ENCODE peak calls at places on chromosome 20, in five cellular contexts. One of them, this sample, is unnamed.

GRCh38 chr20:64035066-64035932 is 683 bp upstream of the C20orf204 start:
- DNase-seq in dorsolateral prefrontal cortex: no peak
- DNase-seq in pancreas: no peak
- DNase-seq in right lobe of liver: no peak
- DNase-seq in tibial nerve: no peak
- DNase-seq in this sample: no peak

GRCh38 chr20:58117944-58118343 is 110.5 kb downstream of the ANKRD60 start:
- DNase-seq in dorsolateral prefrontal cortex: no peak
- DNase-seq in tibial nerve: no peak
- DNase-seq in right lobe of liver: no peak
- DNase-seq in pancreas: no peak
- DNase-seq in this sample: no peak

GRCh38 chr20:40959325-40960092 is 69.1 kb upstream of the TOP1 start:
- DNase-seq in pancreas: no peak
- DNase-seq in right lobe of liver: no peak
- DNase-seq in tibial nerve: no peak
- DNase-seq in dorsolateral prefrontal cortex: no peak
- DNase-seq in this sample: no peak

GRCh38 chr20:13099676-13100075 is 90.9 kb downstream of the SPTLC3 start:
- DNase-seq in pancreas: no peak
- DNase-seq in tibial nerve: no peak
- DNase-seq in dorsolateral prefrontal cortex: no peak
- DNase-seq in right lobe of liver: no peak
- DNase-seq in this sample: no peak

GRCh38 chr20:17543531-17543961 is 12.4 kb upstream of the BFSP1 start:
- DNase-seq in pancreas: no peak
- DNase-seq in dorsolateral prefrontal cortex: no peak
- DNase-seq in right lobe of liver: no peak
- DNase-seq in tibial nerve: no peak
- DNase-seq in this sample: no peak

GRCh38 chr20:31671324-31671723 is 33.6 kb downstream of the COX4I2 start:
- DNase-seq in tibial nerve: no peak
- DNase-seq in right lobe of liver: no peak
- DNase-seq in pancreas: no peak
- DNase-seq in dorsolateral prefrontal cortex: no peak
- DNase-seq in this sample: no peak

GRCh38 chr20:24353135-24353694 is 116.2 kb upstream of the SYNDIG1 start:
- DNase-seq in pancreas: no peak
- DNase-seq in right lobe of liver: no peak
- DNase-seq in tibial nerve: no peak
- DNase-seq in dorsolateral prefrontal cortex: no peak
- DNase-seq in this sample: no peak

GRCh38 chr20:4666001-4666470 is 55.7 kb upstream of the PRND start:
- DNase-seq in dorsolateral prefrontal cortex: no peak
- DNase-seq in tibial nerve: no peak
- DNase-seq in right lobe of liver: no peak
- DNase-seq in pancreas: no peak
- DNase-seq in this sample: no peak

DNA sequence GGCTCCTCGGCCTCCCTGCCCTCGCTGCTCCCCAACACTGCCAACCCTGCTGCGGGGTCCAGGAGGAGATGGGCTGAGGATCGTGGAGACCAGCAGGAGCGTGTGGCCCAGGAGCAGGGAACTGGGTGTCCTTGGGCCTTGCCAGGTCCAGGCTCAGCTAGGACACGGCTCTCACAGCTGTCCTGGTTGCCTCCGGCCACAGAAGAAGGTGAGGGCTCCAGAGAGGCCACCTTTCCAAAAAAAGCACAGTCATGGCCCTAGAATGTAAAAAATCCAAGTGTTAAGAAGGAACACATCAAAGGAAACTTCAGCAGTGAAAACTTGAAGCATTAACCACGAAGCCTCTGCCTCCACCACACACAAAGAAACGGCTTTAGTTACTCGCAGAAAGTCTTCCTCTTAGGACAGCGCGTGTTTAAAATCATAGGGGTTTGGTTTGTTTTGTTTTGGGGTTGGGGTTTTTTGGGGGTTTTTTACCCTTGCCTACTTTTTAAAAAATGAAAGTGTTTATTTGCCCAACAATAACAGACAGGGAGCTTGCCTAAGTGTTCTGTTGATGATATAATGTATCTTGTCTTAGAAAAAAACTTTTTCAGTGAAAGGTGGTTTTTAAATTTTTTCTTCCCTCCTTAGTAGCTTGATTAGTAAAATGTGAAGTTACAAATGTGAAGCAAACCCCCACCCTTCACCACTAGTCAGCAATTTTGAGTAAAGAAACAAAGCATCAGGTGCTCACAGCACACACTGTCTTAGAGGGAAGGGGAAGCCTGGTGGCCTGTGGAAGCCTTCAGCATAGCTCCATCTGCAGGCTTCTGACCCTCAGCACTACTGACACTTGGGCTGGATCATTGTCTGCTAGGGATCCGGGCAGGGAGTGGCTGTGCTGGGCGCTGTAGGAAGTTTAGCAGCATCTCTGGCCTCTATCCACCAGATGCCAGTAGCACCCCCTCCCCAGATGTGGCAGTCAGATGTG is 60.0 kb downstream of the PTPN1 start:
- DNase-seq in dorsolateral prefrontal cortex: no peak
- DNase-seq in tibial nerve: no peak
- DNase-seq in right lobe of liver: no peak
- DNase-seq in pancreas: no peak
- DNase-seq in this sample: no peak
- TF ChIP-seq CTCF in dorsolateral prefrontal cortex: no peak
- TF ChIP-seq CTCF in tibial nerve: no peak
- TF ChIP-seq CTCF in right lobe of liver: peak; percentile 18
- TF ChIP-seq CTCF in pancreas: no peak
- TF ChIP-seq CTCF in this sample: no peak

DNA sequence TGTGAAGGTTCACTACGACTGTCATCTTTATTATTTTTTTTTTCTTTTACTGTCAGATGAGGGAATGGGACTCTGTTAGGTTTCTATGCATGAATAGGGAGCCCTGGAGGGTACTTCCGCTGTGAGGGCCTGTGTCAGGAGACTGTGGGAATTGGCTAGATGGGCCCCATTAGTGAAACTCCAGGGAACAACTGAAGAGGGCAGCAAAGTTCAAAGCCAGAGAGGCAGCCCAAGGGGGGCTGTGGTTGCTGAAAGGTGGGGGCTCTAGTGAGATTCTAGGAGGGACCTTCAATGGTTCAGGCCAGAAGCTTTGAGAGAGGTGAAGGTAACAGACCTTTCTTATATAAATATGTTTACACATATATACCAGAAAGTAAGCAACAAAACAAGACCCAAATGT is 13.2 kb upstream of the EPB41L1 start:
- DNase-seq in dorsolateral prefrontal cortex: no peak
- DNase-seq in right lobe of liver: no peak
- DNase-seq in tibial nerve: no peak
- DNase-seq in pancreas: no peak
- DNase-seq in this sample: no peak
- TF ChIP-seq CTCF in dorsolateral prefrontal cortex: no peak
- TF ChIP-seq CTCF in right lobe of liver: no peak
- TF ChIP-seq CTCF in tibial nerve: no peak
- TF ChIP-seq CTCF in pancreas: no peak
- TF ChIP-seq CTCF in this sample: no peak

GRCh38 chr20:37392441-37393195 is 46.7 kb downstream of the SRC start:
- DNase-seq in right lobe of liver: peak; percentile 49
- DNase-seq in pancreas: peak; percentile 49
- DNase-seq in dorsolateral prefrontal cortex: no peak
- DNase-seq in tibial nerve: no peak
- DNase-seq in this sample: no peak
- TF ChIP-seq CTCF in right lobe of liver: peak; percentile 10
- TF ChIP-seq CTCF in pancreas: no peak
- TF ChIP-seq CTCF in dorsolateral prefrontal cortex: no peak
- TF ChIP-seq CTCF in tibial nerve: no peak
- TF ChIP-seq CTCF in this sample: peak; percentile 47

GRCh38 chr20:61976275-61976649 is 89.4 kb downstream of the TAF4 start:
- DNase-seq in pancreas: no peak
- DNase-seq in dorsolateral prefrontal cortex: no peak
- DNase-seq in tibial nerve: no peak
- DNase-seq in right lobe of liver: no peak
- DNase-seq in this sample: no peak
- TF ChIP-seq CTCF in pancreas: no peak
- TF ChIP-seq CTCF in dorsolateral prefrontal cortex: no peak
- TF ChIP-seq CTCF in tibial nerve: no peak
- TF ChIP-seq CTCF in right lobe of liver: no peak
- TF ChIP-seq CTCF in this sample: no peak

GRCh38 chr20:575230-575629 is 31.6 kb upstream of the CSNK2A1 start:
- DNase-seq in pancreas: no peak
- DNase-seq in dorsolateral prefrontal cortex: no peak
- DNase-seq in tibial nerve: no peak
- DNase-seq in right lobe of liver: no peak
- DNase-seq in this sample: no peak

GRCh38 chr20:573414-574296 is 30.1 kb upstream of the CSNK2A1 start:
- DNase-seq in right lobe of liver: no peak
- DNase-seq in dorsolateral prefrontal cortex: no peak
- DNase-seq in tibial nerve: no peak
- DNase-seq in pancreas: no peak
- DNase-seq in this sample: no peak

GRCh38 chr20:576156-576555 is 32.6 kb upstream of the CSNK2A1 start:
- DNase-seq in right lobe of liver: no peak
- DNase-seq in dorsolateral prefrontal cortex: no peak
- DNase-seq in pancreas: no peak
- DNase-seq in tibial nerve: no peak
- DNase-seq in this sample: no peak

GRCh38 chr20:574297-574942 is 30.8 kb upstream of the CSNK2A1 start:
- DNase-seq in right lobe of liver: no peak
- DNase-seq in dorsolateral prefrontal cortex: no peak
- DNase-seq in pancreas: no peak
- DNase-seq in tibial nerve: no peak
- DNase-seq in this sample: no peak

DNA sequence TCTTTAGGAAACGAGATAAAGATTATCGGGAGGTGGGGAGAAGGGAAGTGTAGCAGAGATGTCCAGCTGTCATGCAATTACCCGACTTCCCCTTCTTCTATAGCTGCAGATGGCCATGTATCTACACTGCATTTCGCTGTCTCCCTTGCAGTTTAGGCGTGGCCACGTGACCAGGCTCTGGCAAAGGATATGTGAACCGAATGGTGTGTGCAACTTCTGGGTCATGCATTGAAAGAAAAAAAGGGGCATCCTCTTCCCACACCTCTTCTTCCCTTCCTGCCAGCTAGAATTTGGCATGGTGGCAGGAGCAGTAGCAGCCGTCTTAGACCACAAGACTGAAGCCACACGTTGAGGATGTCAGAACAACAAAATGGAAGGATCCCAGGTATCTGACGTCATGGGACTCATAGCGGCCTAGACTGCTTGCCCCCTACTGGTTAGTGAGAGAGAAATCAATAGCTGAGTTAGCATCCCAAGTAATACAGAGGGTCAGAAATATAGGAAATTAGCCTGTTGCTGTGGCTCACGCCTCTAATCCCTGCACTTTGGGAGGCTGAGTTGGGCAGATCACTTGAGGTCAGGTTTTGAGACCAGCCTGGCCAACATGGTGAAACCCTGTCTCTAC is 32.8 kb downstream of the TCF15 start:
- DNase-seq in right lobe of liver: no peak
- DNase-seq in tibial nerve: no peak
- DNase-seq in dorsolateral prefrontal cortex: no peak
- DNase-seq in pancreas: no peak
- DNase-seq in this sample: no peak
- TF ChIP-seq CTCF in right lobe of liver: no peak
- TF ChIP-seq CTCF in tibial nerve: no peak
- TF ChIP-seq CTCF in dorsolateral prefrontal cortex: no peak
- TF ChIP-seq CTCF in pancreas: no peak
- TF ChIP-seq CTCF in this sample: peak; percentile 49

GRCh38 chr20:18717062-18717461 is 96.5 kb upstream of the SCP2D1 start:
- DNase-seq in pancreas: no peak
- DNase-seq in tibial nerve: no peak
- DNase-seq in dorsolateral prefrontal cortex: no peak
- DNase-seq in right lobe of liver: no peak
- DNase-seq in this sample: no peak

GRCh38 chr20:18715564-18715963 is 98.0 kb upstream of the SCP2D1 start:
- DNase-seq in tibial nerve: no peak
- DNase-seq in right lobe of liver: no peak
- DNase-seq in pancreas: no peak
- DNase-seq in dorsolateral prefrontal cortex: no peak
- DNase-seq in this sample: no peak

GRCh38 chr20:18721716-18722115 is 91.9 kb upstream of the SCP2D1 start:
- DNase-seq in dorsolateral prefrontal cortex: no peak
- DNase-seq in pancreas: no peak
- DNase-seq in right lobe of liver: no peak
- DNase-seq in tibial nerve: no peak
- DNase-seq in this sample: no peak

GRCh38 chr20:18719426-18719825 is 94.2 kb upstream of the SCP2D1 start:
- DNase-seq in tibial nerve: no peak
- DNase-seq in right lobe of liver: no peak
- DNase-seq in pancreas: no peak
- DNase-seq in dorsolateral prefrontal cortex: no peak
- DNase-seq in this sample: no peak

DNA sequence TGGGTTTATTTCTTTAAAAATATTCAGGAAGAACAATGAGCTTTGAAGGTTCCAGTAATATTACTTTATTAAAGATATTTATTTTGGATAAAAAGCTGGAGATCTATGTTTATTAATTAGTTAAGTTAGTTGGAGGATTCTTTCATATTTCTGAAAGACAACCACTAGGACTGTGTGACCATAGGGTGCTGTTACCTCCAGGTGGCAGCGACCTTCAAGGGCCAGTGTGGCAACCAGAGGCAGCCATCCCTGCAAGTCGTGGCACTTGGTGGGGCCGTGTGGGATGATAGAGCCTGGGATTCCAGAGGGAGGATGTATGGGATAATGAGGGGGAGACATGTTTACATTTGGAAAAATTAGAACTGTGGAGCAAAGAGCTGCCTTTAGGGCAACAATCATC is 95.5 kb upstream of the SCP2D1 start:
- DNase-seq in right lobe of liver: no peak
- DNase-seq in tibial nerve: no peak
- DNase-seq in dorsolateral prefrontal cortex: no peak
- DNase-seq in pancreas: no peak
- DNase-seq in this sample: no peak
- TF ChIP-seq CTCF in right lobe of liver: no peak
- TF ChIP-seq CTCF in tibial nerve: no peak
- TF ChIP-seq CTCF in dorsolateral prefrontal cortex: no peak
- TF ChIP-seq CTCF in pancreas: no peak
- TF ChIP-seq CTCF in this sample: no peak

DNA sequence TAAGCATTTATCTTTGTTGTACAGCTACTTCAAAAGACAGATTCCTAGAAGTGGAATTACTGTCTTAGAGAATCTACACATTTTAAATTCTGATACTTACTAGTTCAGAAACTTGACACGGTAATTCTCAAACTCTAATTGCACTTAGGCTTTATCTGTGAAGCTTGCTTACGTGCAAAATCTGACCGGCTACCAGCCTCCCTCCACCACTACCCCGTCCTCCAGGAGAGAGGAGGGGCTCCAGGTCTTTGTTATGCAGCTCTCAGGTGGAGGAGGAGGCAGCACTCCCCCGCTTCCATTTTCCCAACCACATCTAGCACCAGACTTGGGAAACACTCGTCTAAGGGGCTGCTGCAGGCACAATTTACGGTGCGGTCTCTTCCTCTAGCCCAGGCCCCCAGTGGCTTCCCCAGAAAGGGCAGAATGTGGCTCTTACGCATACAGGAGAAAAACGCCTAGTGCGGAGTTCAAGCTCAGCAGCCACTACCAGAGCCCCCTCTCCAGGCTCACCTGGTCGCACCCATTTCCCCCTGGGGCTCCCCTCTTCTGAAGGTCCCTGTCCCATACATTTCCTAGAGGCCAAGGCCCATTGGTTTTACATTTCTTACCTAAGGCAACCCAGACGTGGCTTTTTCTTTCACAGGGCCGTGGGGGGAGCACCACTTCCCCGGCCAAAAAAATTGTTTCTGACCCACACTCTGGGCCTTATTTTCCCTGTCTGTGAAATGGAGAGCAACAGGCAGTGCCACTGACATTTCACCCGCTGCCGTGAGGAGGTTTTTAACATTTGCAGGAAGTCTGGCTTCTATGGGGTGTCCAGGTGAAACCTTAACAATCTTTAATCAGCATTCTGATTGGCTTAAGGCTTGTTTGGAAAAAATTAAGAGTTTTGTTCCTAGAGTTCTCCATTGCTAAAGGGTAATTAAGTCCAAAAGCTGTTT is 1.6 kb upstream of the TGIF2 start:
- DNase-seq in pancreas: no peak
- DNase-seq in right lobe of liver: no peak
- DNase-seq in dorsolateral prefrontal cortex: no peak
- DNase-seq in tibial nerve: no peak
- DNase-seq in this sample: no peak
- TF ChIP-seq CTCF in pancreas: no peak
- TF ChIP-seq CTCF in right lobe of liver: no peak
- TF ChIP-seq CTCF in dorsolateral prefrontal cortex: no peak
- TF ChIP-seq CTCF in tibial nerve: no peak
- TF ChIP-seq CTCF in this sample: no peak

This sample was measured in neural crest cell.